ENCODE peak calls at places on chromosomes 2 and 18, in nine cellular contexts. T is testis, B is AG04450, N is K562, I is thoracic aorta, A is breast epithelium, P is upper lobe of right lung, Z is cardiac muscle cell, C is WERI-Rb-1. X is an unnamed sample.

GRCh38 chr2:48566582-48566981 is 36.6 kb downstream of the STON1 start:
- DNase-seq in T (no peak), B (no peak), N (peak), I (no peak), A (no peak), P (no peak), Z (peak), C (no peak), X (no peak)

GRCh38 chr2:226076529-226076928 is 677.0 kb downstream of the NYAP2 start:
- DNase-seq in T (no peak), B (no peak), N (no peak), I (no peak), A (no peak), P (no peak), Z (no peak), C (no peak), X (no peak)

GRCh38 chr2:149488719-149489440 is 98.7 kb downstream of the MMADHC start:
- DNase-seq in T (peak), B (no peak), N (no peak), I (no peak), A (no peak), P (no peak), Z (peak), C (no peak), X (no peak)

GRCh38 chr2:213232649-213233437 is 51.4 kb upstream of the SPAG16 start:
- DNase-seq in T (no peak), B (no peak), N (no peak), I (no peak), A (no peak), P (no peak), Z (peak), C (no peak), X (no peak)

GRCh38 chr2:222351035-222351434 is 52.2 kb upstream of the PAX3 start:
- DNase-seq in T (no peak), B (no peak), N (no peak), I (no peak), A (no peak), P (no peak), Z (no peak), C (no peak), X (no peak)

GRCh38 chr2:74003494-74004211 is 18.9 kb downstream of the TET3 start:
- DNase-seq in T (no peak), B (peak), N (peak), I (peak), A (no peak), P (peak), Z (peak), C (no peak), X (no peak)

GRCh38 chr2:102839668-102840388 is 78.0 kb downstream of the TMEM182 start:
- DNase-seq in T (peak), B (peak), N (peak), I (no peak), A (no peak), P (no peak), Z (peak), C (peak), X (no peak)

GRCh38 chr2:120647487-120647886 is 88.2 kb upstream of the GLI2 start:
- DNase-seq in T (no peak), B (no peak), N (no peak), I (no peak), A (no peak), P (no peak), Z (peak), C (no peak), X (no peak)

GRCh38 chr2:74849228-74849892 is 15.4 kb downstream of the HK2 start:
- DNase-seq in T (peak), B (no peak), N (no peak), I (no peak), A (peak), P (peak), Z (peak), C (no peak), X (no peak)

GRCh38 chr18:36693931-36694661 is 134.7 kb downstream of the TPGS2 start:
- DNase-seq in T (no peak), B (peak), N (no peak), I (no peak), A (no peak), P (no peak), Z (no peak), C (peak), X (no peak)

GRCh38 chr2:191151315-191151698 is 513 bp upstream of the STAT4 start:
- DNase-seq in T (no peak), B (no peak), N (no peak), I (no peak), A (no peak), P (no peak), Z (no peak), C (no peak), X (no peak)

GRCh38 chr2:100283724-100284501 is 38.4 kb downstream of the LONRF2 start:
- DNase-seq in T (no peak), B (no peak), N (peak), I (no peak), A (no peak), P (no peak), Z (no peak), C (no peak), X (no peak)

GRCh38 chr2:23509593-23510295 is 124.8 kb downstream of the KLHL29 start:
- DNase-seq in T (no peak), B (no peak), N (no peak), I (no peak), A (no peak), P (no peak), Z (no peak), C (peak), X (no peak)

GRCh38 chr2:189824694-189825396 is 40.6 kb downstream of the PMS1 start:
- DNase-seq in T (no peak), B (no peak), N (no peak), I (no peak), A (no peak), P (no peak), Z (peak), C (no peak), X (no peak)

GRCh38 chr2:201788371-201788770 is 7.6 kb upstream of the ALS2 start:
- DNase-seq in T (no peak), B (no peak), N (no peak), I (no peak), A (no peak), P (no peak), Z (no peak), C (no peak), X (no peak)

GRCh38 chr2:16747706-16748105 is 82.1 kb upstream of the CYRIA start:
- DNase-seq in T (no peak), B (no peak), N (no peak), I (no peak), A (no peak), P (no peak), Z (no peak), C (no peak), X (no peak)

GRCh38 chr18:68177807-68178702 is 536.9 kb downstream of the TMX3 start:
- DNase-seq in T (no peak), B (peak), N (no peak), I (no peak), A (no peak), P (no peak), Z (peak), C (no peak), X (no peak)

GRCh38 chr2:70214958-70215357 is 24.1 kb upstream of the C2orf42 start:
- DNase-seq in T (no peak), B (peak), N (no peak), I (no peak), A (no peak), P (no peak), Z (no peak), C (no peak), X (no peak)

GRCh38 chr18:38415811-38416210 is 850.2 kb upstream of the CELF4 start:
- DNase-seq in T (no peak), B (no peak), N (no peak), I (no peak), A (no peak), P (no peak), Z (no peak), C (no peak), X (no peak)

GRCh38 chr2:204299766-204300165 is 245.5 kb upstream of the PARD3B start:
- DNase-seq in T (no peak), B (no peak), N (no peak), I (no peak), A (no peak), P (no peak), Z (no peak), C (no peak), X (no peak)

GRCh38 chr2:74077636-74078035 is 70.1 kb downstream of the BOLA3 start:
- DNase-seq in T (no peak), B (no peak), N (peak), I (no peak), A (no peak), P (no peak), Z (peak), C (no peak), X (no peak)

GRCh38 chr2:158255257-158255656 is 153.6 kb downstream of the UPP2 start:
- DNase-seq in T (no peak), B (no peak), N (no peak), I (no peak), A (no peak), P (no peak), Z (no peak), C (no peak), X (no peak)

GRCh38 chr2:238974510-238975166 is 126.8 kb downstream of the TWIST2 start:
- DNase-seq in T (no peak), B (peak), N (no peak), I (no peak), A (peak), P (no peak), Z (peak), C (no peak), X (no peak)

GRCh38 chr18:67997496-67997895 is 481.0 kb upstream of the DSEL start:
- DNase-seq in T (no peak), B (no peak), N (no peak), I (no peak), A (no peak), P (no peak), Z (no peak), C (no peak), X (no peak)

GRCh38 chr2:200592414-200593075 is 6.7 kb downstream of the AOX1 start:
- DNase-seq in T (no peak), B (no peak), N (no peak), I (no peak), A (no peak), P (no peak), Z (peak), C (no peak), X (no peak)

GRCh38 chr2:873027-873426 is 77.6 kb upstream of the SNTG2 start:
- DNase-seq in T (no peak), B (no peak), N (no peak), I (no peak), A (no peak), P (no peak), Z (no peak), C (no peak), X (peak)

GRCh38 chr2:71943238-71944182 is 204.2 kb downstream of the CYP26B1 start:
- DNase-seq in T (peak), B (no peak), N (no peak), I (no peak), A (no peak), P (peak), Z (no peak), C (peak), X (no peak)

GRCh38 chr2:46547223-46548102 is 68.1 kb downstream of the TMEM247 start:
- DNase-seq in T (peak), B (no peak), N (no peak), I (no peak), A (no peak), P (no peak), Z (no peak), C (peak), X (peak)

GRCh38 chr18:60193780-60194179 is 178.8 kb downstream of the MC4R start:
- DNase-seq in T (no peak), B (no peak), N (no peak), I (no peak), A (no peak), P (no peak), Z (no peak), C (no peak), X (no peak)

GRCh38 chr18:27860701-27861107 is 316.2 kb downstream of the CDH2 start:
- DNase-seq in T (no peak), B (no peak), N (no peak), I (no peak), A (no peak), P (no peak), Z (peak), C (no peak), X (no peak)

GRCh38 chr2:169819106-169819505 is 5.6 kb downstream of the METTL5 start:
- DNase-seq in T (no peak), B (no peak), N (no peak), I (no peak), A (no peak), P (no peak), Z (peak), C (no peak), X (no peak)

GRCh38 chr2:59237311-59237710 is 996.2 kb upstream of the FANCL start:
- DNase-seq in T (no peak), B (no peak), N (no peak), I (no peak), A (no peak), P (no peak), Z (no peak), C (peak), X (no peak)

GRCh38 chr2:135607561-135607960 is 76.3 kb downstream of the R3HDM1 start:
- DNase-seq in T (no peak), B (no peak), N (no peak), I (no peak), A (no peak), P (no peak), Z (peak), C (no peak), X (no peak)

GRCh38 chr2:54881759-54882158 is 158.3 kb downstream of the EML6 start:
- DNase-seq in T (no peak), B (no peak), N (no peak), I (no peak), A (no peak), P (no peak), Z (no peak), C (no peak), X (no peak)

GRCh38 chr18:57437433-57437781 is 2.2 kb downstream of the ONECUT2 start:
- DNase-seq in T (no peak), B (no peak), N (no peak), I (no peak), A (no peak), P (no peak), Z (no peak), C (peak), X (no peak)

GRCh38 chr2:16226381-16226780 is 286.0 kb downstream of the MYCN start:
- DNase-seq in T (no peak), B (no peak), N (no peak), I (no peak), A (no peak), P (no peak), Z (no peak), C (no peak), X (no peak)

GRCh38 chr2:154452471-154452870 is 246.0 kb upstream of the KCNJ3 start:
- DNase-seq in T (no peak), B (no peak), N (no peak), I (no peak), A (no peak), P (no peak), Z (no peak), C (no peak), X (no peak)

GRCh38 chr2:219207884-219208740 is 1.5 kb downstream of the ZFAND2B start:
- DNase-seq in T (no peak), B (no peak), N (no peak), I (no peak), A (no peak), P (no peak), Z (peak), C (no peak), X (peak)

GRCh38 chr2:219207254-219207883 is 787 bp downstream of the ZFAND2B start:
- DNase-seq in T (no peak), B (no peak), N (no peak), I (no peak), A (no peak), P (no peak), Z (no peak), C (no peak), X (peak)

GRCh38 chr2:219205165-219205538 is 1.4 kb upstream of the ZFAND2B start:
- DNase-seq in T (no peak), B (no peak), N (no peak), I (no peak), A (no peak), P (no peak), Z (no peak), C (no peak), X (peak)

GRCh38 chr2:219205981-219206441 is 571 bp upstream of the ZFAND2B start:
- DNase-seq in T (no peak), B (no peak), N (no peak), I (no peak), A (no peak), P (no peak), Z (no peak), C (no peak), X (no peak)

GRCh38 chr2:219206442-219207253 is at the start of gene ZFAND2B:
- DNase-seq in T (peak), B (peak), N (peak), I (peak), A (peak), P (peak), Z (peak), C (peak), X (peak)
- TF ChIP-seq CTCF in T (no peak), B (no peak), N (no peak), I (peak), A (no peak), P (peak), Z (no peak), C (no peak), X (peak)

DNA sequence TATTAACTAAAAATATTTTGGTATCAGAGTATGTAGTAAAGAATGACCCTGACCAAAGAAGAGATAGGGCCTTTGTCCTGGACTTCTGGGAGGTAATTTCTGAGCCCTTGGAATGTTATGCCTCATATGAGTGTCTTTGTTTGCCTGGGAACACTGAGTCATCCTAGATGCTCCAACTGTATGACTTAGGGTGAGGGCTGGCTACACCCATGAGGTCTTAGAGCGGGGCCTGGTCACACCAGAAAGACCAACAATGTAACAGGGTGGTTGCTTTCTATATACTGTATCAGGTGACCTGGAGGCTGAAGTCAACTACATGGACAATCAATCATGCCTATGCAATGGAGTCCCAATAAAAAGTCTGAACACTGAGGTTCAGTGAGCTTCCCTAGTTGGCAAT is 253.1 kb downstream of the MBD2 start:
- DNase-seq in T (no peak), B (no peak), N (no peak), I (no peak), A (no peak), P (no peak), Z (peak), C (no peak), X (no peak)
- H3K27ac ChIP-seq in T (no peak), B (no peak), N (no peak), I (no peak), A (no peak), P (no peak), Z (no peak), C (no peak), X (no peak)

GRCh38 chr2:152696476-152696875 is 20.8 kb downstream of the PRPF40A start:
- DNase-seq in T (no peak), B (no peak), N (no peak), I (no peak), A (no peak), P (no peak), Z (no peak), C (no peak), X (no peak)

GRCh38 chr2:152693033-152693432 is 24.2 kb downstream of the PRPF40A start:
- DNase-seq in T (no peak), B (no peak), N (no peak), I (no peak), A (no peak), P (no peak), Z (no peak), C (no peak), X (no peak)

GRCh38 chr2:152695763-152696162 is 21.5 kb downstream of the PRPF40A start:
- DNase-seq in T (no peak), B (no peak), N (no peak), I (no peak), A (no peak), P (no peak), Z (no peak), C (no peak), X (no peak)

DNA sequence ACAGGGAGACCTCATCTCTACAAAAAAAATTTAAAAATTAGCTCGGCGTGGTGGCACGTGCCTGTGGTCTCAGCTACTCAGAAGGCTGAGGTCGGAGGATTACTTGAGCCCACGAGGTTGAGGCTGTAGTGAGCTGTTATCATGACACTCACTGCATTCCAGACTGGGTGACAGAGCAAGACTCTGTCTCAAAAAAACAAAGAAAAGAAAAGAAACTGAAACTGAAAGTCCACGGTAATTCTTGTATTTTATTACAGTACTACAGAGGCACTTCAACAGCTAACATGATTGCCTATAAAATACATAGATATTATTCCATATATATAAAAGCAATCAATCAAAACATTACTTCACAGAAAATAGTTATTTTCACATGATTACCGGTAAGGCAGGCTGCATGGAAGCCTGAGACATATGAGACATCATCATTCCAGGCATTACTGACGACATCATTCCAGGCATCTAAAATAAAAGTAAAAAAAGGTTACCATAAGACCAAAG is 23.1 kb downstream of the PRPF40A start:
- DNase-seq in T (no peak), B (no peak), N (no peak), I (no peak), A (no peak), P (no peak), Z (peak), C (no peak), X (no peak)
- H3K4me3 ChIP-seq in T (no peak), B (peak), N (no peak), I (peak), A (peak), P (peak), Z (no peak), C (no peak), X (peak)

GRCh38 chr18:2897448-2898052 is 50.7 kb downstream of the EMILIN2 start:
- DNase-seq in T (no peak), B (no peak), N (no peak), I (no peak), A (no peak), P (no peak), Z (no peak), C (no peak), X (no peak)
- TF ChIP-seq CTCF in T (no peak), B (no peak), N (no peak), I (no peak), A (no peak), P (no peak), Z (no peak), C (no peak), X (no peak)

X was measured in ascending aorta.